ENCODE peak calls at places on chromosome 19, in six cellular contexts. One of them, this sample, is unnamed.

GRCh38 chr19:4952945-4953344 is 16.0 kb upstream of the KDM4B start:
- DNase-seq in heart right ventricle: no peak
- DNase-seq in HL-60: no peak
- DNase-seq in CD8-positive, alpha-beta T cell: no peak
- DNase-seq in AG09309: no peak
- DNase-seq in prostate gland: no peak
- DNase-seq in this sample: no peak

GRCh38 chr19:40721140-40721486 is 4.2 kb downstream of the ITPKC start:
- DNase-seq in heart right ventricle: no peak
- DNase-seq in HL-60: no peak
- DNase-seq in CD8-positive, alpha-beta T cell: no peak
- DNase-seq in AG09309: no peak
- DNase-seq in prostate gland: no peak
- DNase-seq in this sample: no peak

GRCh38 chr19:30085394-30085793 is 143.4 kb downstream of the URI1 start:
- DNase-seq in heart right ventricle: no peak
- DNase-seq in HL-60: no peak
- DNase-seq in CD8-positive, alpha-beta T cell: no peak
- DNase-seq in AG09309: no peak
- DNase-seq in prostate gland: no peak
- DNase-seq in this sample: no peak

GRCh38 chr19:9306443-9306842 is 3.2 kb downstream of the ZNF699 start:
- DNase-seq in heart right ventricle: no peak
- DNase-seq in HL-60: no peak
- DNase-seq in CD8-positive, alpha-beta T cell: no peak
- DNase-seq in AG09309: peak; percentile 94
- DNase-seq in prostate gland: no peak
- DNase-seq in this sample: peak; percentile 47

GRCh38 chr19:45191324-45191845 is 12.8 kb downstream of the BLOC1S3 start:
- DNase-seq in heart right ventricle: no peak
- DNase-seq in HL-60: no peak
- DNase-seq in CD8-positive, alpha-beta T cell: no peak
- DNase-seq in AG09309: no peak
- DNase-seq in prostate gland: peak; percentile 28
- DNase-seq in this sample: no peak

GRCh38 chr19:351976-352625 is 7.5 kb upstream of the MIER2 start:
- DNase-seq in heart right ventricle: no peak
- DNase-seq in HL-60: no peak
- DNase-seq in CD8-positive, alpha-beta T cell: no peak
- DNase-seq in AG09309: no peak
- DNase-seq in prostate gland: no peak
- DNase-seq in this sample: no peak

GRCh38 chr19:44951179-44952159 is 3.7 kb upstream of the CLPTM1 start:
- DNase-seq in heart right ventricle: peak; percentile 30
- DNase-seq in HL-60: peak; percentile 51
- DNase-seq in CD8-positive, alpha-beta T cell: peak; percentile 68
- DNase-seq in AG09309: peak; percentile 52
- DNase-seq in prostate gland: peak; percentile 65
- DNase-seq in this sample: peak; percentile 74

GRCh38 chr19:9836021-9836420 is 903 bp downstream of the PIN1 start:
- DNase-seq in heart right ventricle: no peak
- DNase-seq in HL-60: no peak
- DNase-seq in CD8-positive, alpha-beta T cell: no peak
- DNase-seq in AG09309: peak; percentile 10
- DNase-seq in prostate gland: no peak
- DNase-seq in this sample: peak; percentile 15

GRCh38 chr19:15101479-15102082 is 5.6 kb upstream of the SYDE1 start:
- DNase-seq in heart right ventricle: no peak
- DNase-seq in HL-60: peak; percentile 49
- DNase-seq in CD8-positive, alpha-beta T cell: peak; percentile 68
- DNase-seq in AG09309: no peak
- DNase-seq in prostate gland: no peak
- DNase-seq in this sample: peak; percentile 4

GRCh38 chr19:13053761-13054604 is 48.7 kb downstream of the LYL1 start:
- DNase-seq in heart right ventricle: peak; percentile 93
- DNase-seq in HL-60: no peak
- DNase-seq in CD8-positive, alpha-beta T cell: no peak
- DNase-seq in AG09309: peak; percentile 83
- DNase-seq in prostate gland: peak; percentile 90
- DNase-seq in this sample: peak; percentile 91

GRCh38 chr19:5080030-5080644 is 111.2 kb downstream of the KDM4B start:
- DNase-seq in heart right ventricle: no peak
- DNase-seq in HL-60: no peak
- DNase-seq in CD8-positive, alpha-beta T cell: no peak
- DNase-seq in AG09309: no peak
- DNase-seq in prostate gland: no peak
- DNase-seq in this sample: no peak

GRCh38 chr19:10219678-10220077 is 11.5 kb downstream of the S1PR2 start:
- DNase-seq in heart right ventricle: no peak
- DNase-seq in HL-60: no peak
- DNase-seq in CD8-positive, alpha-beta T cell: no peak
- DNase-seq in AG09309: no peak
- DNase-seq in prostate gland: no peak
- DNase-seq in this sample: no peak

GRCh38 chr19:5403968-5404640 is 51.1 kb upstream of the ZNRF4 start:
- DNase-seq in heart right ventricle: peak; percentile 83
- DNase-seq in HL-60: peak; percentile 28
- DNase-seq in CD8-positive, alpha-beta T cell: peak; percentile 65
- DNase-seq in AG09309: peak; percentile 46
- DNase-seq in prostate gland: peak; percentile 49
- DNase-seq in this sample: peak; percentile 84

GRCh38 chr19:16876904-16877361 is 11.9 kb upstream of the F2RL3 start:
- DNase-seq in heart right ventricle: no peak
- DNase-seq in HL-60: no peak
- DNase-seq in CD8-positive, alpha-beta T cell: no peak
- DNase-seq in AG09309: no peak
- DNase-seq in prostate gland: no peak
- DNase-seq in this sample: peak; percentile 57

GRCh38 chr19:48798937-48799336 is 11.9 kb downstream of the BCAT2 start:
- DNase-seq in heart right ventricle: no peak
- DNase-seq in HL-60: no peak
- DNase-seq in CD8-positive, alpha-beta T cell: no peak
- DNase-seq in AG09309: no peak
- DNase-seq in prostate gland: no peak
- DNase-seq in this sample: no peak

GRCh38 chr19:5313307-5313706 is 27.3 kb downstream of the PTPRS start:
- DNase-seq in heart right ventricle: no peak
- DNase-seq in HL-60: no peak
- DNase-seq in CD8-positive, alpha-beta T cell: no peak
- DNase-seq in AG09309: no peak
- DNase-seq in prostate gland: no peak
- DNase-seq in this sample: no peak

GRCh38 chr19:1057185-1057857 is 9.6 kb upstream of the ARHGAP45 start:
- DNase-seq in heart right ventricle: no peak
- DNase-seq in HL-60: no peak
- DNase-seq in CD8-positive, alpha-beta T cell: no peak
- DNase-seq in AG09309: no peak
- DNase-seq in prostate gland: no peak
- DNase-seq in this sample: peak; percentile 40

GRCh38 chr19:6475321-6476108 is 6.1 kb downstream of the DENND1C start:
- DNase-seq in heart right ventricle: no peak
- DNase-seq in HL-60: no peak
- DNase-seq in CD8-positive, alpha-beta T cell: no peak
- DNase-seq in AG09309: no peak
- DNase-seq in prostate gland: no peak
- DNase-seq in this sample: no peak

GRCh38 chr19:15264061-15264932 is 32.0 kb upstream of the EPHX3 start:
- DNase-seq in heart right ventricle: peak; percentile 75
- DNase-seq in HL-60: peak; percentile 24
- DNase-seq in CD8-positive, alpha-beta T cell: peak; percentile 82
- DNase-seq in AG09309: no peak
- DNase-seq in prostate gland: peak; percentile 61
- DNase-seq in this sample: no peak

GRCh38 chr19:16928916-16929315 is 40.1 kb downstream of the F2RL3 start:
- DNase-seq in heart right ventricle: no peak
- DNase-seq in HL-60: no peak
- DNase-seq in CD8-positive, alpha-beta T cell: no peak
- DNase-seq in AG09309: no peak
- DNase-seq in prostate gland: no peak
- DNase-seq in this sample: no peak

GRCh38 chr19:46015961-46016425 is 6.9 kb downstream of the PGLYRP1 start:
- DNase-seq in heart right ventricle: no peak
- DNase-seq in HL-60: no peak
- DNase-seq in CD8-positive, alpha-beta T cell: peak; percentile 59
- DNase-seq in AG09309: no peak
- DNase-seq in prostate gland: no peak
- DNase-seq in this sample: no peak

GRCh38 chr19:35846038-35846668 is 6.2 kb downstream of the NPHS1 start:
- DNase-seq in heart right ventricle: no peak
- DNase-seq in HL-60: no peak
- DNase-seq in CD8-positive, alpha-beta T cell: no peak
- DNase-seq in AG09309: no peak
- DNase-seq in prostate gland: no peak
- DNase-seq in this sample: no peak

GRCh38 chr19:7865262-7865911 is 8.8 kb downstream of the PRR36 start:
- DNase-seq in heart right ventricle: no peak
- DNase-seq in HL-60: no peak
- DNase-seq in CD8-positive, alpha-beta T cell: no peak
- DNase-seq in AG09309: no peak
- DNase-seq in prostate gland: no peak
- DNase-seq in this sample: no peak
- TF ChIP-seq CTCF in heart right ventricle: no peak
- TF ChIP-seq CTCF in HL-60: no peak
- TF ChIP-seq CTCF in CD8-positive, alpha-beta T cell: no peak
- TF ChIP-seq CTCF in AG09309: no peak
- TF ChIP-seq CTCF in prostate gland: no peak
- TF ChIP-seq CTCF in this sample: no peak

DNA sequence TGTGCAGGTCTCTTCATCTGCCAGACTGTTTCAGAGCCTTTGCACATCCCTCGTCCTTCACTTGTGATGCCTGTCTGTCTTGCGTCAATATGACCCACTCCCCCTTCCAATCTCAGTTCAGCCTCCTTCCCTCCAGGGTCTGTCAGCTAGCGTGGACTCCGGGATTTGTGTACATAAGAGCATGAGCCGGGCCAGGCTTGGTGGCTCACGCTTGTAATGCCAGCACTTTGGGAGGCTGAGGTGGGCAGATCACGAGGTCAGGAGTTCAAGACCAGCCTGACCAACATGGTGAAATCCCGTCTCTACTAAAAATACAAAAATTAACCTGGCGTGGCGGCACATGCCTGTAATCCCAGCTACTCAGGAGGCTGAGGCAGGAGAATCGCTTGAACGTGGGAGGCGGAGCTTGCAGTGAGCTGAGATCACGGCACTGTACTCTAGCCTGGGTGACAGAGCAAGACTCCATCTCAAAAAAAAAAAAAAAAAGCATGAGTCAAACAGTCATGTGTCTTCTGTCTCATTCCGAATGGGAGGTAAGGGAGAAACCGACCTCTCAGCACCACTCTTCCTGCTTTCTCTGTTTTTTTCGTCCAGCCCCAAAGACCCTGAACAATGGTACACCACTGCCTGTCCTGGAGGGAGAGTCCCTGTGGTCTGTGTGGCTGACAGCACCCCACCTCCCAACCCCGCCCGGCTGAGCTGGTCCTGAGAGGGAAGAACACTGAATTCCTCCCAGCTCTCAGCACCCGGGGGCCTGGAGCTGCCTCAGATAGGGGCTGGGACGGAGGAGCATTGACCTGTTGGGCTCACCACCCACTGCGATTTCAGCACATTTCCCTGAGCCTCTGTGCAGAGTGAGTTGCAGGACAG is 2.4 kb upstream of the SIGLEC9 start:
- DNase-seq in heart right ventricle: no peak
- DNase-seq in HL-60: no peak
- DNase-seq in CD8-positive, alpha-beta T cell: no peak
- DNase-seq in AG09309: no peak
- DNase-seq in prostate gland: no peak
- DNase-seq in this sample: no peak
- H3K4me3 ChIP-seq in heart right ventricle: no peak overlapping the region
- H3K4me3 ChIP-seq in HL-60: no peak overlapping the region
- H3K4me3 ChIP-seq in CD8-positive, alpha-beta T cell: peak overlapping the region; percentile 39
- H3K4me3 ChIP-seq in AG09309: no peak overlapping the region
- H3K4me3 ChIP-seq in prostate gland: no peak overlapping the region
- H3K4me3 ChIP-seq in this sample: no peak overlapping the region

DNA sequence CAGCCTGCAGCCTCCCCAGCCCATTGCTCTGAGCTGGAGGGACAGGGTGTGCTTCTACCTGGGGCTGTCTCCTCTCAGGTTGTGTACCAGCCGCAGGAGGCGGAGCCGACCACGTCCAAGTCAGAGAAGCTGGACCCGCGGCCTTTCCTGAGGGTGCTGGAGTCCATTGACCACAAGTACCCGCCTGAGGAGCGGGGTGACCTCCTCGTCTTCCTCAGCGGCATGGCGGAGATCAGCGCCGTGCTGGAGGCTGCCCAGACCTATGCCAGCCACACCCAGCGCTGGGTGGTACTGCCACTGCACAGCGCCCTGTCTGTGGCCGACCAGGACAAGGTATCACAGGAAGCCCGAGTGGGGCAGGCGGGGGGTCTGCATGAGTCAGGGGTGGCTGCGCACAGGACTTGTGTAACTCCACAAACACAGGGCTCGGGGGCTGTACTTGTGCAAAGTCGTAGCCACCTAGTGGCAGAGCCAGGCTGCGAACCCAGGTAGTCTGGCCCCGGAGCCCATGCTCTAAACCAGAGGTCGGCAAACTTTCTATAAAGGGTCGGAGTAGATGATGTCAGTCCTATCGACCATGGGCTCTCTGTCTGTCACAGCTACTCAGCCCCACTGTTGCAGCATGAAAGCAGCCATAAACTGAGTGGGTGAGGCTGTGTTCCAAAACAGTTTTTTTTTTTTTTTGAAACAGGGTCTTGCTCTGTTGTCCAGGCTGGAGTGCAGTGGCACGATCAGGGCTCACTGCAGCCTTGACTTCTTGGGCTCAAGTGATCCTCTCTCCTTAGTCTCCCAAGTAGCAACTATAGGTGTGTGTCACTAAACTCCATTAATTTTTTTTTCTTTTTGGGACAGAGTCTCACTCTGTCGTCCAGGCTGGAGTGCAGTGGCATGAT is 8.9 kb downstream of the DHX34 start:
- DNase-seq in heart right ventricle: no peak
- DNase-seq in HL-60: no peak
- DNase-seq in CD8-positive, alpha-beta T cell: no peak
- DNase-seq in AG09309: no peak
- DNase-seq in prostate gland: no peak
- DNase-seq in this sample: no peak
- TF ChIP-seq CTCF in heart right ventricle: no peak
- TF ChIP-seq CTCF in HL-60: no peak
- TF ChIP-seq CTCF in CD8-positive, alpha-beta T cell: no peak
- TF ChIP-seq CTCF in AG09309: peak; percentile 5
- TF ChIP-seq CTCF in prostate gland: no peak
- TF ChIP-seq CTCF in this sample: peak; percentile 32

DNA sequence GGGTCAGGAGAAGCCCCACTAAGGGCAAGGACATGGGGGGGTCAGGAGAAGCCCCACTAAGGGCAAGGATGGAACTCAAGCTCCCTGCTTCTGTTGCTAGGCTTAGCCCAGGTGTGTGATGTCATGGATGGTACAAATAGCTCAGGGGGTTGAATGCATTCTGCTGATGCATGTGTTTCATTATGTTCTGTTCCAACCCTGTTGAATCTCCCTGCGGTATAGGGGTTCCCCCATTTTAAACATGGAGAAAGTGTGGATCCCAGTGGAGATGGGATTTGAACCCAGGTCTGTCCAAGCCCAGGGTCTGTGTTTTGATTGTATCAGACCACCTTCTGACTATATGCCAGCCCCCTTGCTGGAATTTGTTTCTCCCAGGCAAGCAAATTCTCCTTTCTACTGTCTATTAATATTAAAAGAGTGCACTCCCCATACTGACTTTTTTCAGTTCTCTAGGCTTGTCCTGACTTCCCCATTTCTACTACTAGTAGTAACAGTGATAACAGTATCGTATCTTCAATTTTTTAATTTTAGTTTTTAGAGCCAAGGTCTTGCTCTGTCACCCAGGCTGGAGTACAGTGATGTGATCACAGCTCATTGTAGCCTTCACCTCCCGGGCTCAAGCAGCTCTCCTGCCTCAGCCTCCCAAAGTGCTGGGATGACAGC is 6.7 kb downstream of the ZNF865 start:
- DNase-seq in heart right ventricle: no peak
- DNase-seq in HL-60: no peak
- DNase-seq in CD8-positive, alpha-beta T cell: no peak
- DNase-seq in AG09309: no peak
- DNase-seq in prostate gland: no peak
- DNase-seq in this sample: no peak
- H3K4me3 ChIP-seq in heart right ventricle: peak overlapping the region; percentile 6
- H3K4me3 ChIP-seq in HL-60: no peak overlapping the region
- H3K4me3 ChIP-seq in CD8-positive, alpha-beta T cell: no peak overlapping the region
- H3K4me3 ChIP-seq in AG09309: no peak overlapping the region
- H3K4me3 ChIP-seq in prostate gland: no peak overlapping the region
- H3K4me3 ChIP-seq in this sample: no peak overlapping the region

This sample was measured in astrocyte of the cerebellum.